ENCODE peak calls at places on chromosomes 4 and X, in four cellular contexts. T is tibial artery, A is astrocyte, P is psoas muscle. L is an unnamed sample.

GRCh38 chr4:26060286-26060685 is 146.3 kb downstream of the SMIM20 start:
- DNase-seq in T (no peak), A (peak), P (no peak), L (no peak)

GRCh38 chrX:68343551-68343950 is 89.7 kb downstream of the OPHN1 start:
- DNase-seq in T (no peak), A (no peak), P (no peak), L (no peak)

GRCh38 chr4:71732706-71733105 is 51.2 kb downstream of the GC start:
- DNase-seq in T (no peak), A (peak), P (no peak), L (no peak)

GRCh38 chrX:19152762-19153161 is 30.5 kb upstream of the ADGRG2 start:
- DNase-seq in T (no peak), A (peak), P (no peak), L (no peak)

GRCh38 chr4:113300384-113301011 is 251.0 kb downstream of the ANK2 start:
- DNase-seq in T (peak), A (peak), P (no peak), L (no peak)

GRCh38 chr4:125551967-125552366 is 237.2 kb downstream of the FAT4 start:
- DNase-seq in T (no peak), A (no peak), P (no peak), L (no peak)

GRCh38 chrX:136850441-136851175 is 29.9 kb downstream of the RBMX start:
- DNase-seq in T (no peak), A (no peak), P (no peak), L (no peak)

GRCh38 chr4:90825849-90826248 is 698.7 kb downstream of the CCSER1 start:
- DNase-seq in T (no peak), A (no peak), P (no peak), L (no peak)

GRCh38 chr4:139242511-139243051 is 37.4 kb downstream of the MGARP start:
- DNase-seq in T (no peak), A (peak), P (no peak), L (no peak)

GRCh38 chrX:101918746-101919145 is 13.1 kb downstream of the ZMAT1 start:
- DNase-seq in T (no peak), A (no peak), P (no peak), L (no peak)

GRCh38 chr4:39032218-39033085 is at the start of gene TMEM156:
- DNase-seq in T (no peak), A (no peak), P (no peak), L (no peak)

GRCh38 chrX:37785569-37785968 is 5.7 kb downstream of the CYBB start:
- DNase-seq in T (no peak), A (no peak), P (no peak), L (no peak)

GRCh38 chr4:81652069-81652478 is 180.4 kb upstream of the RASGEF1B start:
- DNase-seq in T (no peak), A (peak), P (no peak), L (no peak)

GRCh38 chr4:176780995-176781738 is 11.6 kb downstream of the VEGFC start:
- DNase-seq in T (no peak), A (peak), P (no peak), L (no peak)

GRCh38 chr4:83115000-83115399 is 471 bp upstream of the PLAC8 start:
- DNase-seq in T (no peak), A (peak), P (no peak), L (no peak)

GRCh38 chr4:142036795-142037583 is 400.6 kb downstream of the IL15 start:
- DNase-seq in T (no peak), A (peak), P (no peak), L (no peak)

GRCh38 chrX:15437724-15438123 is 53.5 kb upstream of the VEGFD start:
- DNase-seq in T (no peak), A (no peak), P (no peak), L (no peak)

GRCh38 chr4:7210818-7211217 is 18.5 kb downstream of the SORCS2 start:
- DNase-seq in T (no peak), A (peak), P (no peak), L (no peak)

GRCh38 chr4:105116616-105117319 is 29.9 kb upstream of the TET2 start:
- DNase-seq in T (no peak), A (no peak), P (no peak), L (no peak)

GRCh38 chr4:68577590-68577989 is 1.5 kb upstream of the UGT2B17 start:
- DNase-seq in T (no peak), A (no peak), P (no peak), L (no peak)
- TF ChIP-seq CTCF in T (no peak), A (no peak), P (no peak), L (no peak)

GRCh38 chr4:144787365-144788263 is 141.7 kb downstream of the HHIP start:
- DNase-seq in T (no peak), A (peak), P (no peak), L (no peak)
- TF ChIP-seq CTCF in T (peak), A (peak), P (peak), L (peak)

GRCh38 chr4:134298313-134298712 is 96.7 kb upstream of the PABPC4L start:
- DNase-seq in T (no peak), A (no peak), P (no peak), L (no peak)
- TF ChIP-seq CTCF in T (no peak), A (no peak), P (no peak), L (no peak)

DNA sequence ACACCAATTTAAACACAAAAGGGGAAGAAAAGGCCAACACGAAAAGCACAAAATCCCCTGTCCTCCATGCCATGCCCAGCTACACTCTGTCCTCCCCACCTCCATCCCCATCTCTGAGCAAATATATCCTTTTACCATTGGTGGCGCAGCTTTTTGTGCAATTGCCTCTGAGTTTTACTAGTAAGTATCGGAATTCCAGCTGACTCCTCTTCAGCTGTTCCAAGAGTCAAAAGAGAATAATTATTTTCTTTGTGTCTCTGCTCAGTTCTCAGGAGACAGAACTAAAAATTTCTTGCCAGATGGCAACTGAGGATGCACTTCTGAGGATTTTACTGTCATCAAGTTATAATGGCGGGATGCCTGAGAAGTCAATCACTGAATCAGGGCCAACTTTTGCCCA is 15.4 kb upstream of the ADGRA3 start:
- DNase-seq in T (no peak), A (no peak), P (no peak), L (no peak)
- TF ChIP-seq CTCF in T (no peak), A (no peak), P (no peak), L (peak)

DNA sequence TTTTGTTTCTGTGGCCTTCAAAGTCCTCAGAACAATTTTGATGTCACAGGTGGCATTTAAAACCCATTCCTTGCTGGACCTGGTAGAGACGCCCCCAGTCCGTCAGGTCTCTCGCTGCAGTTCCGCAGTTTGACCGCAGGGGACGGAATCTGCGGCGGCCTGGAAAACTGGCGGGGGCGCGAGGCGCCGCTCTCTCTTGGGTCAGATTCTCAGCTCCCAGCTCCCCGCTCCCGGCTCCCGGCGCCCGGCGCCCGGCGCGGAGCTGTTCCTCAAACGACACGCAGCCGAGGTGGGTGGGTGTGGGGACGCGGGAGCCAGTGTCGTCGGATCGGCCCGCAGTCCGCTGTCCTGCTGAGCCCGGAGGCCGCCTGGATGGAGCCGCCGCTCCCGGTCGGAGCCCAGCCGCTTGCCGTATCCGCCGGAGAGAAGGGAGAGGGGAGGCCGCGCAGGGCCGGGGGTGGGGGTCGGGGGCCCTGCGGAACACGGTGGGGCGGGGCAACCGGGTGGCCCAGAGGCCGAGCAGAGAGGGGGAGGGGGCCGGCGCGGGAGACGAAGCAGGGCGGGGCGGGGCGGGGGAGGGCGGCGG is at the start of gene OCRL:
- DNase-seq in T (peak), A (peak), P (peak), L (peak)
- TF ChIP-seq CTCF in T (peak), A (peak), P (peak), L (peak)

GRCh38 chrX:47204970-47205369 is 11.3 kb downstream of the UBA1 start:
- DNase-seq in T (no peak), A (no peak), P (peak), L (no peak)
- TF ChIP-seq CTCF in T (no peak), A (no peak), P (no peak), L (no peak)

GRCh38 chr4:174286870-174287269 is 3.2 kb downstream of the CEP44 start:
- DNase-seq in T (no peak), A (no peak), P (no peak), L (no peak)
- TF ChIP-seq CTCF in T (no peak), A (no peak), P (no peak), L (no peak)

DNA sequence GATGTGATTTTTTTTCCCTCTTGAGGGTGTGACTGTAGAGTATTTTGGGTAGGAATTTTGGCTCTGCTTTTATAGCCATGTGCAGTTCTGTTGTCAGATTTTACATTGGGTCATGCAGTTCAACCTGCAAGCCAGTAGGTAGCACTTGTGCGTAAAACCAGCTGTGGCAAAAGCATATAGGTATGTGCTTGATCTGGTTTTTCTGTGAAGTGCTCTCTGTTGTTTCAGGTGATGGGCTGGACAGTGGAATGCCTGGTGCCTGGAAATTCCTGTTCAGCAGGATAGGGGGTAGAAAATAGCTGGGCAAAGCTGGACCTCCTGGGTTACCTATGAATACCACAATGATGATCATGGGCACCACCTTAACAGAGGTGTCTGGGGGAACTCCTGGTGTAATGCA is 584.2 kb upstream of the PCDH10 start:
- DNase-seq in T (no peak), A (no peak), P (no peak), L (no peak)
- TF ChIP-seq CTCF in T (no peak), A (no peak), P (no peak), L (no peak)

GRCh38 chrX:56281789-56282188 is 49.6 kb downstream of the KLF8 start:
- DNase-seq in T (no peak), A (no peak), P (no peak), L (no peak)
- TF ChIP-seq CTCF in T (no peak), A (peak), P (peak), L (peak)